ENCODE peak calls at places on chromosome 1, in ten cellular contexts. N, A, J, O, U, G, D, L, B and C are unnamed samples.

GRCh38 chr1:212121772-212122171 is 86.2 kb downstream of the DTL start:
- ATAC-seq in N (no peak), A (peak), J (no peak), O (peak), U (no peak), G (no peak), D (no peak), L (no peak), B (no peak), C (no peak)

GRCh38 chr1:13570924-13571323 is 12.7 kb upstream of the PDPN start:
- ATAC-seq in N (no peak), A (no peak), J (no peak), O (no peak), U (peak), G (no peak), D (no peak), L (no peak), B (no peak), C (no peak)

GRCh38 chr1:110686188-110686587 is 11.4 kb upstream of the KCNA3 start:
- ATAC-seq in N (no peak), A (no peak), J (no peak), O (no peak), U (no peak), G (no peak), D (no peak), L (no peak), B (peak), C (no peak)

GRCh38 chr1:167246971-167247370 is 26.3 kb downstream of the POU2F1 start:
- ATAC-seq in N (no peak), A (no peak), J (no peak), O (no peak), U (no peak), G (no peak), D (no peak), L (no peak), B (no peak), C (no peak)

GRCh38 chr1:59204001-59204400 is 92.9 kb upstream of the FGGY start:
- ATAC-seq in N (peak), A (no peak), J (peak), O (no peak), U (peak), G (peak), D (peak), L (no peak), B (no peak), C (no peak)

GRCh38 chr1:178052650-178053461 is 41.0 kb upstream of the RASAL2 start:
- ATAC-seq in N (no peak), A (no peak), J (peak), O (no peak), U (no peak), G (peak), D (no peak), L (no peak), B (no peak), C (no peak)

GRCh38 chr1:1406821-1407100 is 332 bp downstream of the MRPL20 start:
- ATAC-seq in N (no peak), A (no peak), J (no peak), O (no peak), U (peak), G (no peak), D (peak), L (no peak), B (no peak), C (peak)

GRCh38 chr1:173239058-173239457 is 31.9 kb upstream of the TNFSF4 start:
- ATAC-seq in N (no peak), A (no peak), J (no peak), O (no peak), U (no peak), G (no peak), D (no peak), L (no peak), B (no peak), C (no peak)

GRCh38 chr1:21762022-21762404 is 20.9 kb downstream of the USP48 start:
- ATAC-seq in N (no peak), A (no peak), J (no peak), O (no peak), U (no peak), G (no peak), D (no peak), L (no peak), B (peak), C (no peak)

GRCh38 chr1:41866285-41866684 is 52.4 kb downstream of the HIVEP3 start:
- ATAC-seq in N (no peak), A (no peak), J (no peak), O (no peak), U (no peak), G (no peak), D (no peak), L (no peak), B (no peak), C (no peak)

GRCh38 chr1:51558375-51558924 is 39.4 kb upstream of the EPS15 start:
- ATAC-seq in N (no peak), A (peak), J (no peak), O (peak), U (no peak), G (no peak), D (no peak), L (no peak), B (no peak), C (peak)

GRCh38 chr1:11873954-11874562 is 15.3 kb upstream of the NPPB start:
- ATAC-seq in N (peak), A (no peak), J (no peak), O (no peak), U (no peak), G (peak), D (no peak), L (no peak), B (no peak), C (no peak)